ENCODE peak calls at places on chromosomes 3 and 15, in five cellular contexts. One of them, this sample, is unnamed.

GRCh38 chr3:150370982-150371381 is 37.1 kb upstream of the TSC22D2 start:
- DNase-seq in esophagus muscularis mucosa: no peak
- DNase-seq in transverse colon: no peak
- DNase-seq in uterus: no peak
- DNase-seq in ovary: no peak
- DNase-seq in this sample: no peak

GRCh38 chr15:83955806-83956265 is 279.7 kb upstream of the GOLGA6L4 start:
- DNase-seq in uterus: no peak
- DNase-seq in transverse colon: peak
- DNase-seq in esophagus muscularis mucosa: no peak
- DNase-seq in ovary: no peak
- DNase-seq in this sample: no peak

GRCh38 chr3:184532940-184533732 is 28.4 kb upstream of the EPHB3 start:
- DNase-seq in ovary: no peak
- DNase-seq in esophagus muscularis mucosa: peak
- DNase-seq in transverse colon: no peak
- DNase-seq in uterus: no peak
- DNase-seq in this sample: no peak

GRCh38 chr15:95866698-95867440 is 463.6 kb upstream of the NR2F2 start:
- DNase-seq in uterus: no peak
- DNase-seq in ovary: no peak
- DNase-seq in transverse colon: no peak
- DNase-seq in esophagus muscularis mucosa: no peak
- DNase-seq in this sample: no peak

GRCh38 chr3:165206454-165207266 is 10.5 kb upstream of the SLITRK3 start:
- DNase-seq in transverse colon: peak
- DNase-seq in esophagus muscularis mucosa: no peak
- DNase-seq in ovary: peak
- DNase-seq in uterus: peak
- DNase-seq in this sample: peak

GRCh38 chr3:13414040-13414729 is 5.9 kb downstream of the NUP210 start:
- DNase-seq in ovary: no peak
- DNase-seq in esophagus muscularis mucosa: no peak
- DNase-seq in uterus: no peak
- DNase-seq in transverse colon: peak
- DNase-seq in this sample: no peak

GRCh38 chr15:32851619-32852416 is 134.0 kb downstream of the GREM1 start:
- DNase-seq in uterus: no peak
- DNase-seq in transverse colon: no peak
- DNase-seq in esophagus muscularis mucosa: no peak
- DNase-seq in ovary: no peak
- DNase-seq in this sample: no peak

GRCh38 chr3:190092250-190092649 is 28.4 kb downstream of the P3H2 start:
- DNase-seq in transverse colon: no peak
- DNase-seq in ovary: no peak
- DNase-seq in uterus: no peak
- DNase-seq in esophagus muscularis mucosa: no peak
- DNase-seq in this sample: no peak

DNA sequence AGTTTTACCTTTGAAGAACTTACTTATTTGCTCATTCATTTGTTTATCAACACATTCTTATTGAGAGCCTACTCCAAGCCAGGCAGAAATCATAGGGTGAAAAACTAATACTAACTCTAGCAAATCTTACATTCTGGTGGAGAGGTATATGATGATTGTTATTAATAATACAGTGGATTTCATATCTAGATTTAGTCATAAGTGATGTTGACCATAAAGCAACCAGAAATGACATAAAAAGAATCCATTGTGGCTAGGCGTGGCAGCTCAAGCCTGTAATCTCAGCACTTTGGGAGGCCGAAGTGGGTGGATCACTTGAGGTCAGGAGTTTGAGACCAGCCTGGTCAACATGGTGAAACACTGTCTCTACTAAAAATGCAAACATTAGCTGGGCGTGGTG is 26.2 kb upstream of the IL20RB start:
- DNase-seq in esophagus muscularis mucosa: no peak
- DNase-seq in uterus: no peak
- DNase-seq in transverse colon: peak
- DNase-seq in ovary: no peak
- DNase-seq in this sample: no peak
- H3K4me3 ChIP-seq in esophagus muscularis mucosa: peak
- H3K4me3 ChIP-seq in uterus: no peak
- H3K4me3 ChIP-seq in transverse colon: peak
- H3K4me3 ChIP-seq in ovary: no peak
- H3K4me3 ChIP-seq in this sample: peak

DNA sequence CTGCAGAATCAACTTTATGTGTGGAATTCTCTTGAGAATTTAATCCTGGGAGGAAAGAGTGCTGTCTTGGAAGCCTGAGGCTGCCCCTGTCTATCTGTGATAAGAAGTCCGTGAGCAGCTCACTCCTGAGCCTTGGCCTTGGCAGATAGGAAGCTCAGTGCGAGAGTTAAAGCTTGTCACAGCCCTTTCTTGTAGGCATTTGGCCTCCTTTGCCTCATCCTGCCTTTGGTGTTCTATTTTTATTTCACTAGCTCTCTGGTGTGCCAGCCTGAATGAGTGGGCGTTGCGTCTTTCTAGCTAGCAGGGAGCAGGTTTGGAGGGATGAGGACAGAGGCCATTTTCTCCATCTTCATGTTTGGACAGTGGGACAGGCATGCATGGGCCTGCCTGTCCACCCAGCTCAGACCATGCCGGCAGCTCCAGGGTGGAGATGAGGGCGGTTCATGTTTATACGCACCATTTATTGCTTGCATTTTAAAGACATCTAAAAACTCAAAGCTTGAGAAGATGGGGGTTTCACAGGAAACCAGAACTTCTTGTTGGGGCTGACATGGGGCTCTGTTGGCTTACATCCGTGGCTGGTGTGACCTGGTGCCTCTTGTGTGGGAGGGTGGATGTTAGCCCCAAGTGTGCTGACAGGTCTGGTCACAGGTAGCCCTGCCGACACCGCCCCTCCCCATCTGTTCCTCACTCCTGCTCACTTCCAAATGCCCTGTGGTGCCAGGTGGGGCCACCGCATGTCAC is 29.8 kb downstream of the IRAK2 start:
- DNase-seq in transverse colon: peak
- DNase-seq in esophagus muscularis mucosa: no peak
- DNase-seq in uterus: no peak
- DNase-seq in ovary: no peak
- DNase-seq in this sample: peak
- TF ChIP-seq POLR2A in transverse colon: no peak
- TF ChIP-seq POLR2A in esophagus muscularis mucosa: no peak
- TF ChIP-seq POLR2A in uterus: no peak
- TF ChIP-seq POLR2A in ovary: no peak
- TF ChIP-seq POLR2A in this sample: peak

GRCh38 chr3:106729481-106729880 is 647.8 kb upstream of the CCDC54 start:
- DNase-seq in ovary: no peak
- DNase-seq in esophagus muscularis mucosa: no peak
- DNase-seq in uterus: no peak
- DNase-seq in transverse colon: no peak
- DNase-seq in this sample: no peak

GRCh38 chr3:106731230-106731629 is 646.0 kb upstream of the CCDC54 start:
- DNase-seq in ovary: no peak
- DNase-seq in transverse colon: no peak
- DNase-seq in esophagus muscularis mucosa: no peak
- DNase-seq in uterus: no peak
- DNase-seq in this sample: no peak

DNA sequence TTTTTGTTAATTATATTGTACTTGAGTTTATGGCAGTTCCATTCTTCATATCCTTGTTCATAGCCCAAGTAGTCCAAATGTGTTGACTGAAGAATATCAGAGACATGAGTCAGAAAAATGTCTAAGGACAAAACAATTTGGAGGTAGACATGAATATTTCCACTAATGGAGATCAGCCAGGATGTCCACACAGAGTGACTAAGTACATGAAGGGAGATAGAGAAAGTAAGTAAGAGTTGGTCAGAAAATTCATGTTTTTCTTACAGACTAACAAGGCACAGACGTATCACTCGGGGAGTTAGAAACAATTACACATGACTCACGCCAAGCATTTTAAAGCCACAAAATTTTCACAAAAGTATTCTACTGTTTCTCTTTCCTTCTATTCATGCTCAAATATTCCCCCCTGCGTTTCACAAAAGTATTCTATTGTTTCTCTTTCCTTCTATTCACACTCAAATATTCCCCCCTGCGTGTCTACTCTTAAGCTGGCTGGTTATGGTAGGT is 648.9 kb upstream of the CCDC54 start:
- DNase-seq in transverse colon: no peak
- DNase-seq in ovary: no peak
- DNase-seq in uterus: no peak
- DNase-seq in esophagus muscularis mucosa: no peak
- DNase-seq in this sample: no peak
- H3K4me3 ChIP-seq in transverse colon: no peak
- H3K4me3 ChIP-seq in ovary: no peak
- H3K4me3 ChIP-seq in uterus: no peak
- H3K4me3 ChIP-seq in esophagus muscularis mucosa: no peak
- H3K4me3 ChIP-seq in this sample: no peak

GRCh38 chr15:43329222-43329959 is 982 bp downstream of the LCMT2 start:
- DNase-seq in ovary: no peak
- DNase-seq in esophagus muscularis mucosa: no peak
- DNase-seq in transverse colon: peak
- DNase-seq in uterus: no peak
- DNase-seq in this sample: no peak

GRCh38 chr15:43330780-43331086 is 360 bp upstream of the LCMT2 start:
- DNase-seq in ovary: no peak
- DNase-seq in uterus: no peak
- DNase-seq in transverse colon: no peak
- DNase-seq in esophagus muscularis mucosa: no peak
- DNase-seq in this sample: no peak

GRCh38 chr15:43325039-43325438 is 5.3 kb downstream of the LCMT2 start:
- DNase-seq in uterus: no peak
- DNase-seq in transverse colon: no peak
- DNase-seq in esophagus muscularis mucosa: no peak
- DNase-seq in ovary: no peak
- DNase-seq in this sample: no peak

DNA sequence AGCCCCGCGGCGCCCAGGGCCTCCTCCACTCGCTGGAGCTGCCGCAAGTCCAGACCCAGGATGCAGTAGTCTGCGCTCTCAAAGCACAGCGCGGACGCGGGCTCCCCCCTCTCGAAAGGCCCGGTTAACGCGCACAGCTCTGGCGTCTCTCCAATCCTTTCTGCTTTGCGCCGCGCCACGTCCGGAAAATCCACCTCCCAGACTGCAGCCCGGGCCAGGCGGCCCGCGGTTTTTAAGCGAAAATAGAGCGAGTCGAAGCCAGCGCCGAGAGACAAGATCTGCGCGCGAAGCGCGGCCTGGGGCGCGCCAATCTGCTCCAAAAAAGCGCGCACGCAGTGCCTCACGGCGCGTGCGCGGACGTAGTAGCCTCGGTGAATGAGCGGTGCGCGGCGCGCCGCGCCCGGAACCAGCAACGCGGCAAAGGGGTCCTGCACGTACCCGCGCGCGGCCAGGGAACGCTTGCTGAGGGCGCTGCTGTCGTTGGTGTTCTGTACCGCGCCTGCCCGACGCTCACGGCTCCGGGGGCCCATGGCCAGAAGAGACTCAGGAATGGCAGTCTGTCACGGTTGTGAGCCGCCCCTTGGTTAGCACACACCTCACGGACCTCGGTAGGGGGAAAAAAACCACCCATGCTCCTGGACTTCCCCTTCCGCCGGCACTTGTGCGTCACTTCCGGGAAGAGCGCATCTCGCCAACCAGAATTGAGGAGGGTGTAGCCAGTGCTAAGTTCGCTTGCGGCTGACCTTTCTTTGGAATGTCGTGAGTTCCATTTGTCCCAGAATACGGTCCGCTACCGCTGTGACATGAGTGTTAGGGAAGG is at the start of gene LCMT2:
- DNase-seq in uterus: peak
- DNase-seq in ovary: peak
- DNase-seq in transverse colon: peak
- DNase-seq in esophagus muscularis mucosa: peak
- DNase-seq in this sample: peak
- TF ChIP-seq POLR2A in uterus: no peak
- TF ChIP-seq POLR2A in ovary: peak
- TF ChIP-seq POLR2A in transverse colon: peak
- TF ChIP-seq POLR2A in esophagus muscularis mucosa: no peak
- TF ChIP-seq POLR2A in this sample: peak

GRCh38 chr3:16433701-16434151 is 79.8 kb downstream of the RFTN1 start:
- DNase-seq in uterus: no peak
- DNase-seq in esophagus muscularis mucosa: no peak
- DNase-seq in transverse colon: no peak
- DNase-seq in ovary: no peak
- DNase-seq in this sample: no peak
- H3K4me3 ChIP-seq in uterus: no peak
- H3K4me3 ChIP-seq in esophagus muscularis mucosa: no peak
- H3K4me3 ChIP-seq in transverse colon: no peak
- H3K4me3 ChIP-seq in ovary: no peak
- H3K4me3 ChIP-seq in this sample: no peak

DNA sequence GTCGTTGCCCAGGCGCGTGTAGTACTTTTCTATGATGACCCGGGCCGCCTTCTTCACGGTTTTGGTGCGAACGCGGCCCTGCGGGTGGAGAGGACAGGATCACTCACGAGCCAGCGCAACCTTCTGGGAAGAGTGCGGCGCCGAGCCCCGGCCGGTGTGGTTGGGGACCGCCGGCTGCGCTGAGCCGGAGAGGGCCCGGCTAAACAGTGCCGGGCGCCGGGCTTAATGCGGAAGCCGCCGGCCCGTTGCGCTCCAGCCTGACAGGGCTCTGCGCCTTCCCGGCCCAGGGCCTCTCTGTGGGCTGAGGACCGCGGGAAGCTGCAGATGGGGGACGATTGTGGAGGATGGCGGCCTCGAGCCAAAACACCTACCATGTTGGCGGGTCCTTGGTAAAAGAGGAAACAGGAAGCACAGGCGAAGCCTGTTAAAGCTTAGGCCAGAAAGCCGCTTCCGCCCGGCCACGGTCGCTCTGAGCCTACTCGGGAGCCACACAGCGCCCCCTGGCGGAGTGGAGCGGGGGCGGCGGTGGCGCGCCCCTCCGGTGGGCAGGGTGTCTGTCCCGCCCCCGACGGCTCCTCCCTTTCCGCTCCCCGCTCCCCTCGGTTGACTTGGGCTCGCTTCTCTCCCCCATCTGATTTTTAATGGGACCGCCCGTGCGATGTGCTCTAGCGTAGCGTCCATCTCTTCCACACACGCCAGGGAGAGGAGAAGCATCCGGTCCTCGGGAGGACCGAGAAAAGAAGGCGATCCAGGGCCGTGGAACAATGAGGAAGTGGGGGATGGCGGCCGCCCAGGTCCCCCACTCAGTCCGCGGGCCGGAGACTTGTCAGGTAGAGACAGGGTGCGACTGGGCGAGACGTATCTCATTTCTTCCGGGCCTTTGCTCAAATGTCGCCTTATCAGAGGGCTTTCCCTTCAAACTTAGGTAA is at the start of gene RPS17:
- DNase-seq in esophagus muscularis mucosa: peak
- DNase-seq in ovary: peak
- DNase-seq in transverse colon: peak
- DNase-seq in uterus: peak
- DNase-seq in this sample: peak
- TF ChIP-seq POLR2A in esophagus muscularis mucosa: peak
- TF ChIP-seq POLR2A in ovary: peak
- TF ChIP-seq POLR2A in transverse colon: peak
- TF ChIP-seq POLR2A in uterus: peak
- TF ChIP-seq POLR2A in this sample: peak